ENCODE peak calls at places on chromosome 15, in seven cellular contexts. One of them, this sample, is unnamed.

GRCh38 chr15:90295270-90295648 is 29.8 kb downstream of the NGRN start:
- DNase-seq in choroid plexus epithelial cell: no peak
- DNase-seq in brain microvascular endothelial cell: no peak
- DNase-seq in tibial nerve: no peak
- DNase-seq in stomach: no peak
- DNase-seq in uterus: no peak
- DNase-seq in cardiac muscle cell: no peak
- DNase-seq in this sample: no peak

GRCh38 chr15:80974914-80975313 is 14.7 kb downstream of the MESD start:
- DNase-seq in choroid plexus epithelial cell: no peak
- DNase-seq in brain microvascular endothelial cell: no peak
- DNase-seq in tibial nerve: no peak
- DNase-seq in stomach: no peak
- DNase-seq in uterus: no peak
- DNase-seq in cardiac muscle cell: no peak
- DNase-seq in this sample: no peak

GRCh38 chr15:25450163-25450562 is 11.3 kb upstream of the UBE3A start:
- DNase-seq in choroid plexus epithelial cell: no peak
- DNase-seq in brain microvascular endothelial cell: no peak
- DNase-seq in tibial nerve: no peak
- DNase-seq in stomach: no peak
- DNase-seq in uterus: no peak
- DNase-seq in cardiac muscle cell: no peak
- DNase-seq in this sample: no peak

GRCh38 chr15:80588801-80589200 is 106.3 kb upstream of the ABHD17C start:
- DNase-seq in choroid plexus epithelial cell: peak
- DNase-seq in brain microvascular endothelial cell: peak
- DNase-seq in tibial nerve: no peak
- DNase-seq in stomach: peak
- DNase-seq in uterus: no peak
- DNase-seq in cardiac muscle cell: no peak
- DNase-seq in this sample: peak

GRCh38 chr15:44812029-44812517 is 75.7 kb downstream of the TRIM69 start:
- DNase-seq in choroid plexus epithelial cell: no peak
- DNase-seq in brain microvascular endothelial cell: no peak
- DNase-seq in tibial nerve: no peak
- DNase-seq in stomach: peak
- DNase-seq in uterus: no peak
- DNase-seq in cardiac muscle cell: no peak
- DNase-seq in this sample: no peak

GRCh38 chr15:77599357-77599756 is 33.4 kb downstream of the LINGO1 start:
- DNase-seq in choroid plexus epithelial cell: no peak
- DNase-seq in brain microvascular endothelial cell: no peak
- DNase-seq in tibial nerve: no peak
- DNase-seq in stomach: no peak
- DNase-seq in uterus: no peak
- DNase-seq in cardiac muscle cell: no peak
- DNase-seq in this sample: no peak

GRCh38 chr15:70014860-70015490 is 82.7 kb downstream of the TLE3 start:
- DNase-seq in choroid plexus epithelial cell: no peak
- DNase-seq in brain microvascular endothelial cell: no peak
- DNase-seq in tibial nerve: no peak
- DNase-seq in stomach: peak
- DNase-seq in uterus: no peak
- DNase-seq in cardiac muscle cell: no peak
- DNase-seq in this sample: no peak

GRCh38 chr15:58702233-58702632 is 47.3 kb downstream of the ADAM10 start:
- DNase-seq in choroid plexus epithelial cell: no peak
- DNase-seq in brain microvascular endothelial cell: no peak
- DNase-seq in tibial nerve: no peak
- DNase-seq in stomach: no peak
- DNase-seq in uterus: no peak
- DNase-seq in cardiac muscle cell: no peak
- DNase-seq in this sample: no peak

GRCh38 chr15:93189562-93189961 is 100.6 kb upstream of the RGMA start:
- DNase-seq in choroid plexus epithelial cell: no peak
- DNase-seq in brain microvascular endothelial cell: no peak
- DNase-seq in tibial nerve: no peak
- DNase-seq in stomach: no peak
- DNase-seq in uterus: no peak
- DNase-seq in cardiac muscle cell: no peak
- DNase-seq in this sample: no peak

GRCh38 chr15:68713874-68714273 is 106.8 kb downstream of the ANP32A start:
- DNase-seq in choroid plexus epithelial cell: no peak
- DNase-seq in brain microvascular endothelial cell: no peak
- DNase-seq in tibial nerve: no peak
- DNase-seq in stomach: no peak
- DNase-seq in uterus: no peak
- DNase-seq in cardiac muscle cell: no peak
- DNase-seq in this sample: no peak

GRCh38 chr15:69225355-69226027 is 65.1 kb downstream of the GLCE start:
- DNase-seq in choroid plexus epithelial cell: peak
- DNase-seq in brain microvascular endothelial cell: no peak
- DNase-seq in tibial nerve: no peak
- DNase-seq in stomach: no peak
- DNase-seq in uterus: no peak
- DNase-seq in cardiac muscle cell: peak
- DNase-seq in this sample: peak

GRCh38 chr15:59313703-59314332 is 58.9 kb downstream of the MYO1E start:
- DNase-seq in choroid plexus epithelial cell: peak
- DNase-seq in brain microvascular endothelial cell: no peak
- DNase-seq in tibial nerve: peak
- DNase-seq in stomach: peak
- DNase-seq in uterus: peak
- DNase-seq in cardiac muscle cell: no peak
- DNase-seq in this sample: no peak

GRCh38 chr15:83449928-83450501 is 2.9 kb downstream of the SH3GL3 start:
- DNase-seq in choroid plexus epithelial cell: peak
- DNase-seq in brain microvascular endothelial cell: no peak
- DNase-seq in tibial nerve: no peak
- DNase-seq in stomach: no peak
- DNase-seq in uterus: no peak
- DNase-seq in cardiac muscle cell: no peak
- DNase-seq in this sample: peak

GRCh38 chr15:89679221-89679620 is at the start of gene PLIN1:
- DNase-seq in choroid plexus epithelial cell: no peak
- DNase-seq in brain microvascular endothelial cell: no peak
- DNase-seq in tibial nerve: no peak
- DNase-seq in stomach: no peak
- DNase-seq in uterus: no peak
- DNase-seq in cardiac muscle cell: no peak
- DNase-seq in this sample: no peak

GRCh38 chr15:80942746-80943565 is 46.7 kb downstream of the MESD start:
- DNase-seq in choroid plexus epithelial cell: no peak
- DNase-seq in brain microvascular endothelial cell: no peak
- DNase-seq in tibial nerve: no peak
- DNase-seq in stomach: no peak
- DNase-seq in uterus: peak
- DNase-seq in cardiac muscle cell: no peak
- DNase-seq in this sample: no peak

GRCh38 chr15:40695469-40695910 is 516 bp downstream of the RAD51 start:
- DNase-seq in choroid plexus epithelial cell: peak
- DNase-seq in brain microvascular endothelial cell: no peak
- DNase-seq in tibial nerve: no peak
- DNase-seq in stomach: no peak
- DNase-seq in uterus: no peak
- DNase-seq in cardiac muscle cell: no peak
- DNase-seq in this sample: peak

GRCh38 chr15:96409231-96410138 is 79.0 kb downstream of the NR2F2 start:
- DNase-seq in choroid plexus epithelial cell: no peak
- DNase-seq in brain microvascular endothelial cell: peak
- DNase-seq in tibial nerve: no peak
- DNase-seq in stomach: no peak
- DNase-seq in uterus: no peak
- DNase-seq in cardiac muscle cell: peak
- DNase-seq in this sample: peak

GRCh38 chr15:32855942-32856341 is 138.1 kb downstream of the GREM1 start:
- DNase-seq in choroid plexus epithelial cell: peak
- DNase-seq in brain microvascular endothelial cell: peak
- DNase-seq in tibial nerve: no peak
- DNase-seq in stomach: no peak
- DNase-seq in uterus: no peak
- DNase-seq in cardiac muscle cell: no peak
- DNase-seq in this sample: peak

GRCh38 chr15:73225358-73226015 is 143.3 kb downstream of the HCN4 start:
- DNase-seq in choroid plexus epithelial cell: no peak
- DNase-seq in brain microvascular endothelial cell: no peak
- DNase-seq in tibial nerve: no peak
- DNase-seq in stomach: no peak
- DNase-seq in uterus: no peak
- DNase-seq in cardiac muscle cell: no peak
- DNase-seq in this sample: no peak

GRCh38 chr15:39914977-39915376 is 5.1 kb downstream of the GPR176 start:
- DNase-seq in choroid plexus epithelial cell: no peak
- DNase-seq in brain microvascular endothelial cell: no peak
- DNase-seq in tibial nerve: no peak
- DNase-seq in stomach: no peak
- DNase-seq in uterus: no peak
- DNase-seq in cardiac muscle cell: no peak
- DNase-seq in this sample: no peak

GRCh38 chr15:40930430-40931299 is 1.5 kb downstream of the DLL4 start:
- DNase-seq in choroid plexus epithelial cell: peak
- DNase-seq in brain microvascular endothelial cell: no peak
- DNase-seq in tibial nerve: no peak
- DNase-seq in stomach: no peak
- DNase-seq in uterus: peak
- DNase-seq in cardiac muscle cell: peak
- DNase-seq in this sample: peak

GRCh38 chr15:70226337-70226980 is 128.7 kb upstream of the TLE3 start:
- DNase-seq in choroid plexus epithelial cell: no peak
- DNase-seq in brain microvascular endothelial cell: no peak
- DNase-seq in tibial nerve: no peak
- DNase-seq in stomach: no peak
- DNase-seq in uterus: no peak
- DNase-seq in cardiac muscle cell: no peak
- DNase-seq in this sample: no peak

GRCh38 chr15:24848050-24848449 is 106.7 kb upstream of the SNRPN start:
- DNase-seq in choroid plexus epithelial cell: peak
- DNase-seq in brain microvascular endothelial cell: peak
- DNase-seq in tibial nerve: no peak
- DNase-seq in stomach: no peak
- DNase-seq in uterus: no peak
- DNase-seq in cardiac muscle cell: peak
- DNase-seq in this sample: peak

DNA sequence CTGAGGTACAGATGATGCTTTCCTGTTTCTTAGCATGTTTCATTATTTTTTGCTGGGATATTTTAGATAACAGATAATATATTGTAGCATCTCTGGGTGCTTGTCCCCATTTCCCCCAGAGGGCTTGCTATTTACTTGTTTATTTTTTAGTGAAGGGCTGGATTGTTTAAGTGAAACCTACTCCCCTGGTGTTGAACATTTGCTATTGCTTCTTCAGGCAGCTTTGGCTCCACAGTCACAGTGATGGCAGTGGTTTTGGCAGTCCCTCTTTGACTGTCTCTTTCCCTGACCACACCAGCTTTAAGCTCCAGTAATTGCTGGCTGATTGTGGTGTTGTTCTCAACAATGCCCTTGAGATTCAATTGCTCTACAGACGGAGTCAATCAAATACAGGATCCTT is 128.9 kb downstream of the KLF13 start:
- DNase-seq in choroid plexus epithelial cell: no peak
- DNase-seq in brain microvascular endothelial cell: no peak
- DNase-seq in tibial nerve: no peak
- DNase-seq in stomach: no peak
- DNase-seq in uterus: no peak
- DNase-seq in cardiac muscle cell: no peak
- DNase-seq in this sample: no peak
- TF ChIP-seq CTCF in choroid plexus epithelial cell: peak
- TF ChIP-seq CTCF in brain microvascular endothelial cell: peak
- TF ChIP-seq CTCF in tibial nerve: no peak
- TF ChIP-seq CTCF in stomach: no peak
- TF ChIP-seq CTCF in uterus: no peak
- TF ChIP-seq CTCF in cardiac muscle cell: peak
- TF ChIP-seq CTCF in this sample: no peak

DNA sequence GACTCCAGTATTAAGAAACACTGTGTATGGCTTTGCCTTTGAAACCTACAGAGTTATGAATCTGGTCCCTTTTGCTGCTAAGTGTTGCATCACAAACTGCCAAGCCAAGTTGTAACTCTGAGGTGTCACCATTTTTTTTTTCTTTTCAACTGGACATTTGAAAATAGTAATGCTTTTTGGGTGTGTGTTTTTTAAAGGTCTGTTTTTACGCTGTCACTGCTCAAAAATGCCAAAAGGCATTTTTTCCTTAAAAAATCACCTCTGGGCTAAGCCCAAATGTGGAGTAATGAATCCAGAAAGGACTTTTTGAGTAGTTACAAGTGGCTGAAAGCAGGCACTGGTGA is 9.5 kb downstream of the SMAD3 start:
- DNase-seq in choroid plexus epithelial cell: no peak
- DNase-seq in brain microvascular endothelial cell: no peak
- DNase-seq in tibial nerve: no peak
- DNase-seq in stomach: no peak
- DNase-seq in uterus: no peak
- DNase-seq in cardiac muscle cell: no peak
- DNase-seq in this sample: no peak
- H3K4me3 ChIP-seq in choroid plexus epithelial cell: no peak
- H3K4me3 ChIP-seq in brain microvascular endothelial cell: no peak
- H3K4me3 ChIP-seq in tibial nerve: no peak
- H3K4me3 ChIP-seq in stomach: no peak
- H3K4me3 ChIP-seq in uterus: no peak
- H3K4me3 ChIP-seq in cardiac muscle cell: no peak
- H3K4me3 ChIP-seq in this sample: no peak

GRCh38 chr15:51907136-51907862 is 64.3 kb downstream of the LEO1 start:
- DNase-seq in choroid plexus epithelial cell: peak
- DNase-seq in brain microvascular endothelial cell: peak
- DNase-seq in tibial nerve: no peak
- DNase-seq in stomach: peak
- DNase-seq in uterus: no peak
- DNase-seq in cardiac muscle cell: no peak
- DNase-seq in this sample: no peak
- TF ChIP-seq CTCF in choroid plexus epithelial cell: peak
- TF ChIP-seq CTCF in brain microvascular endothelial cell: peak
- TF ChIP-seq CTCF in tibial nerve: no peak
- TF ChIP-seq CTCF in stomach: peak
- TF ChIP-seq CTCF in uterus: no peak
- TF ChIP-seq CTCF in cardiac muscle cell: no peak
- TF ChIP-seq CTCF in this sample: no peak

DNA sequence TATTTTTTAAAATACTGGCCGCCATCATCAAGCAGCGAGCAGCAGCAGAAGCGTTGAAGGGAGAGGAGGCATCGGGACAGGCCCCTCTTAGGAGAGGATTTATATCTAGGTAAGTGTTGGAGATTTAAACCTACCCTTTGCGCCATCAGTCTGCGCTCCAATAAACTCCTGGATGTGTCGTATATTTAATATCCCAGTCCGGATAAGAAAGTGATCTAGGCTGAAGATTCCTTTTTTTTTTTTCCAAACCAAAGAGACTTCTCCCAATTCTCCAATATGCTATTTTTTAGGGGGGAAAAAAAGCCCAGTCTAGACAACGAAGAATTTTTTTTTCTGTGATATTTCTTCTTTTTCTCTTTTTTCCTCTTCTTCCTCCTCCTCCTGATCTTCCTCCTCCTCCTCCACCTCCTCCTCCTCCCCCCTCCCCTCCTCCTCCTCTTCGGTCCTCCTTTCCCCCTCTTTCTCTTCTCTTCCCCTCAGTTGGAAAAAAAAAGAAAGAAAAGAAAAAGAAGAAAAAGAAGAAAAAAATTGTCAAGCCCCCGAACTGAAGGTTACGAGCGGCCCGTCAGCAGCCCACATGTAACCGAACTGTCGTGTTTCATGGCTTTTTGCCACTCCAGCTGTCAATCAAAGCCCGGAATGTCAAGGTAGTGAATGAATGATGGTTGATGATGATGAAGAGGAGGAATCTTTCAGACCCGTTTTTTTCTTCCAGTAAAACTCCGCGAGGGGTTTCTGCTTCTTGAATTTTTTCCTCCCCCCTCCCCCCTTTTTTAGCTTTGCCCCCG is 834 bp downstream of the MEIS2 start:
- DNase-seq in choroid plexus epithelial cell: peak
- DNase-seq in brain microvascular endothelial cell: no peak
- DNase-seq in tibial nerve: peak
- DNase-seq in stomach: no peak
- DNase-seq in uterus: peak
- DNase-seq in cardiac muscle cell: no peak
- DNase-seq in this sample: peak
- H3K4me3 ChIP-seq in choroid plexus epithelial cell: peak
- H3K4me3 ChIP-seq in brain microvascular endothelial cell: peak
- H3K4me3 ChIP-seq in tibial nerve: peak
- H3K4me3 ChIP-seq in stomach: peak
- H3K4me3 ChIP-seq in uterus: peak
- H3K4me3 ChIP-seq in cardiac muscle cell: peak
- H3K4me3 ChIP-seq in this sample: peak